ENCODE peak calls at places on chromosomes 13 and 19, in ten cellular contexts. U is amniotic epithelial cell; G is right atrium auricular region; P is A549; X is HuH-7; F is effector memory CD8-positive, alpha-beta T cell; Z is H1; C is activated T-helper 1 cell treated with anti-CD3 and anti-CD28 coated beads, Interleukin-12 subunit alpha, Interleukin-12 subunit beta, Interleukin-2, Interleukin-4 antibody, amounts not matched to agents 30 ng/mL and 10 ng/mL and 1 ng/mL, durations not matched to agents 14 hours and 24 hours and 36 hours; B is activated CD4-positive, alpha-beta memory T cell treated with anti-CD3 and anti-CD28 coated beads for 36 hours; Q is iris pigment epithelial cell. M is an unnamed sample.

GRCh38 chr19:41934849-41935374 is 6.7 kb upstream of the ERFL start:
- DNase-seq in U (peak), G (no peak), P (peak), X (peak), F (peak), Z (peak), C (peak), B (peak), Q (peak), M (peak)

GRCh38 chr13:81048026-81048461 is 707.1 kb upstream of the SPRY2 start:
- DNase-seq in U (no peak), G (no peak), P (no peak), X (no peak), F (no peak), Z (no peak), C (no peak), B (no peak), Q (peak), M (no peak)

GRCh38 chr19:49552749-49553148 is 24.9 kb downstream of the RCN3 start:
- DNase-seq in U (no peak), G (no peak), P (no peak), X (no peak), F (no peak), Z (no peak), C (peak), B (peak), Q (no peak), M (no peak)

GRCh38 chr19:38543807-38544568 is 73.8 kb downstream of the MAP4K1 start:
- DNase-seq in U (peak), G (peak), P (peak), X (peak), F (no peak), Z (no peak), C (no peak), B (peak), Q (peak), M (peak)

GRCh38 chr13:66778461-66778860 is 451.7 kb downstream of the PCDH9 start:
- DNase-seq in U (peak), G (no peak), P (no peak), X (no peak), F (no peak), Z (no peak), C (no peak), B (no peak), Q (peak), M (no peak)

GRCh38 chr13:79227418-79227817 is 178.6 kb downstream of the RBM26 start:
- DNase-seq in U (no peak), G (no peak), P (no peak), X (no peak), F (no peak), Z (no peak), C (no peak), B (no peak), Q (no peak), M (no peak)

GRCh38 chr13:99932912-99933311 is 38.7 kb downstream of the ZIC5 start:
- DNase-seq in U (no peak), G (no peak), P (no peak), X (no peak), F (no peak), Z (no peak), C (no peak), B (no peak), Q (no peak), M (no peak)

GRCh38 chr13:99967884-99968520 is 3.6 kb downstream of the ZIC5 start:
- DNase-seq in U (no peak), G (no peak), P (no peak), X (no peak), F (no peak), Z (no peak), C (no peak), B (no peak), Q (no peak), M (no peak)

GRCh38 chr13:94233401-94233800 is 246.1 kb downstream of the DCT start:
- DNase-seq in U (peak), G (peak), P (peak), X (no peak), F (no peak), Z (no peak), C (no peak), B (no peak), Q (peak), M (peak)

GRCh38 chr19:40807147-40808020 is 8.4 kb downstream of the EGLN2 start:
- DNase-seq in U (no peak), G (no peak), P (peak), X (peak), F (no peak), Z (peak), C (no peak), B (no peak), Q (no peak), M (peak)

GRCh38 chr19:16452321-16452720 is 19.4 kb downstream of the EPS15L1 start:
- DNase-seq in U (no peak), G (no peak), P (no peak), X (no peak), F (no peak), Z (no peak), C (no peak), B (no peak), Q (no peak), M (no peak)

GRCh38 chr13:41823486-41823885 is 137.4 kb downstream of the VWA8 start:
- DNase-seq in U (no peak), G (no peak), P (no peak), X (no peak), F (no peak), Z (no peak), C (no peak), B (no peak), Q (no peak), M (no peak)